ENCODE peak calls at places on chromosomes 13 and 19, in six cellular contexts. L is substantia nigra; N is effector CD4-positive, alpha-beta T cell; W is AG09319; X is left cardiac atrium; H is T-helper 2 cell. G is an unnamed sample.

GRCh38 chr13:100491164-100491847 is 97.3 kb downstream of the GGACT start:
- DNase-seq in L (no peak), N (no peak), W (no peak), X (peak), H (no peak), G (peak)

GRCh38 chr13:23923031-23923430 is 25.7 kb upstream of the C1QTNF9B start:
- DNase-seq in L (no peak), N (no peak), W (no peak), X (no peak), H (no peak), G (no peak)

GRCh38 chr19:10270180-10270615 is 722 bp upstream of the ICAM1 start:
- DNase-seq in L (peak), N (peak), W (no peak), X (peak), H (peak), G (peak)

GRCh38 chr19:45676851-45677263 is 8.8 kb downstream of the GIPR start:
- DNase-seq in L (no peak), N (peak), W (no peak), X (peak), H (peak), G (no peak)

GRCh38 chr19:55552206-55552605 is 6.9 kb upstream of the SBK3 start:
- DNase-seq in L (no peak), N (no peak), W (no peak), X (no peak), H (no peak), G (no peak)

GRCh38 chr13:113651511-113652403 is 6.2 kb downstream of the ATP4B start:
- DNase-seq in L (no peak), N (no peak), W (no peak), X (no peak), H (no peak), G (no peak)

GRCh38 chr19:44696939-44697669 is 1.8 kb upstream of the CEACAM16 start:
- DNase-seq in L (no peak), N (no peak), W (no peak), X (no peak), H (no peak), G (no peak)

GRCh38 chr13:77492982-77493381 is 42.5 kb upstream of the SCEL start:
- DNase-seq in L (no peak), N (no peak), W (no peak), X (no peak), H (no peak), G (peak)

GRCh38 chr13:35157143-35157755 is 215.2 kb downstream of the NBEA start:
- DNase-seq in L (no peak), N (no peak), W (no peak), X (no peak), H (no peak), G (peak)

GRCh38 chr13:27183561-27184147 is 12.0 kb upstream of the USP12 start:
- DNase-seq in L (no peak), N (no peak), W (no peak), X (no peak), H (no peak), G (no peak)

GRCh38 chr13:73542446-73542845 is 483.6 kb downstream of the KLF5 start:
- DNase-seq in L (no peak), N (no peak), W (no peak), X (no peak), H (no peak), G (no peak)

GRCh38 chr19:591099-591958 is 1.6 kb downstream of the HCN2 start:
- DNase-seq in L (peak), N (no peak), W (no peak), X (no peak), H (no peak), G (no peak)

GRCh38 chr19:40335101-40335500 is 13.1 kb downstream of the C19orf47 start:
- DNase-seq in L (no peak), N (no peak), W (no peak), X (no peak), H (no peak), G (no peak)

GRCh38 chr13:100753391-100753790 is 78.8 kb upstream of the TMTC4 start:
- DNase-seq in L (no peak), N (no peak), W (no peak), X (no peak), H (no peak), G (peak)

GRCh38 chr13:43664700-43665191 is 122.0 kb downstream of the ENOX1 start:
- DNase-seq in L (no peak), N (no peak), W (peak), X (peak), H (no peak), G (no peak)

GRCh38 chr13:93797463-93797862 is 570.9 kb downstream of the GPC6 start:
- DNase-seq in L (no peak), N (no peak), W (no peak), X (no peak), H (no peak), G (no peak)

GRCh38 chr19:7349961-7350711 is 1.4 kb downstream of the ARHGEF18 start:
- DNase-seq in L (no peak), N (peak), W (no peak), X (no peak), H (peak), G (no peak)

GRCh38 chr13:32116210-32116609 is 84.6 kb downstream of the FRY start:
- DNase-seq in L (no peak), N (no peak), W (no peak), X (no peak), H (no peak), G (no peak)

GRCh38 chr19:14761607-14762006 is 16.8 kb downstream of the ADGRE2 start:
- DNase-seq in L (no peak), N (no peak), W (no peak), X (no peak), H (no peak), G (no peak)

GRCh38 chr13:98410591-98410990 is 166.3 kb downstream of the STK24 start:
- DNase-seq in L (no peak), N (no peak), W (no peak), X (no peak), H (no peak), G (no peak)

GRCh38 chr19:4966591-4966990 is 2.3 kb upstream of the KDM4B start:
- DNase-seq in L (no peak), N (no peak), W (no peak), X (no peak), H (no peak), G (no peak)

GRCh38 chr13:25109341-25109740 is 13.4 kb downstream of the PABPC3 start:
- DNase-seq in L (no peak), N (no peak), W (no peak), X (no peak), H (no peak), G (no peak)

GRCh38 chr19:2546128-2547032 is 70.5 kb downstream of the GADD45B start:
- DNase-seq in L (peak), N (no peak), W (no peak), X (peak), H (no peak), G (peak)

GRCh38 chr13:114108894-114109293 is 23.5 kb downstream of the RASA3 start:
- DNase-seq in L (no peak), N (no peak), W (no peak), X (peak), H (no peak), G (no peak)

GRCh38 chr19:48900477-48901452 is 653 bp downstream of the NUCB1 start:
- DNase-seq in L (no peak), N (no peak), W (no peak), X (no peak), H (no peak), G (peak)

GRCh38 chr13:94548382-94549240 is 47.3 kb downstream of the TGDS start:
- DNase-seq in L (peak), N (peak), W (no peak), X (peak), H (peak), G (peak)

GRCh38 chr19:3010871-3011270 is 18.2 kb downstream of the TLE2 start:
- DNase-seq in L (no peak), N (no peak), W (no peak), X (no peak), H (no peak), G (no peak)

GRCh38 chr19:31128291-31128690 is 220.9 kb downstream of the TSHZ3 start:
- DNase-seq in L (no peak), N (no peak), W (no peak), X (no peak), H (no peak), G (no peak)

GRCh38 chr19:12202250-12202649 is 39.4 kb downstream of the ZNF136 start:
- DNase-seq in L (no peak), N (peak), W (no peak), X (peak), H (peak), G (no peak)

GRCh38 chr13:99390601-99391000 is 83.4 kb upstream of the GPR183 start:
- DNase-seq in L (no peak), N (no peak), W (no peak), X (no peak), H (no peak), G (no peak)

GRCh38 chr19:6811378-6811777 is 38.9 kb downstream of the VAV1 start:
- DNase-seq in L (no peak), N (no peak), W (no peak), X (no peak), H (no peak), G (no peak)

GRCh38 chr13:100913143-100913542 is 238.5 kb upstream of the TMTC4 start:
- DNase-seq in L (no peak), N (no peak), W (no peak), X (no peak), H (no peak), G (no peak)

GRCh38 chr19:6519289-6519688 is 11.5 kb upstream of the TNFSF9 start:
- DNase-seq in L (no peak), N (no peak), W (peak), X (no peak), H (no peak), G (no peak)

GRCh38 chr19:8108560-8109445 is 40.6 kb downstream of the FBN3 start:
- DNase-seq in L (no peak), N (no peak), W (no peak), X (no peak), H (no peak), G (no peak)

GRCh38 chr19:42122691-42123607 is 9.3 kb downstream of the POU2F2 start:
- DNase-seq in L (no peak), N (no peak), W (no peak), X (no peak), H (no peak), G (no peak)

GRCh38 chr19:29596080-29596479 is 10.0 kb upstream of the POP4 start:
- DNase-seq in L (no peak), N (no peak), W (no peak), X (no peak), H (no peak), G (no peak)

GRCh38 chr19:46821512-46822359 is 28.9 kb downstream of the AP2S1 start:
- DNase-seq in L (no peak), N (peak), W (no peak), X (no peak), H (peak), G (no peak)

G was measured in Ammon's horn.